ENCODE peak calls at places on chromosomes 2 and 18, in eight cellular contexts. One of them, this sample, is unnamed.

GRCh38 chr2:192127434-192127833 is 67.3 kb downstream of the TMEFF2 start:
- DNase-seq in astrocyte: no peak
- DNase-seq in pancreas: no peak
- DNase-seq in body of pancreas: no peak
- DNase-seq in uterus: no peak
- DNase-seq in IMR-90: no peak
- DNase-seq in mammary epithelial cell: no peak
- DNase-seq in fibroblast of the aortic adventitia: peak
- DNase-seq in this sample: no peak

GRCh38 chr18:63348508-63349136 is 18.4 kb downstream of the KDSR start:
- DNase-seq in astrocyte: no peak
- DNase-seq in pancreas: no peak
- DNase-seq in body of pancreas: no peak
- DNase-seq in uterus: no peak
- DNase-seq in IMR-90: no peak
- DNase-seq in mammary epithelial cell: no peak
- DNase-seq in fibroblast of the aortic adventitia: no peak
- DNase-seq in this sample: no peak

GRCh38 chr2:85930129-85931124 is 41.6 kb upstream of the ST3GAL5 start:
- DNase-seq in astrocyte: no peak
- DNase-seq in pancreas: no peak
- DNase-seq in body of pancreas: no peak
- DNase-seq in uterus: no peak
- DNase-seq in IMR-90: no peak
- DNase-seq in mammary epithelial cell: peak
- DNase-seq in fibroblast of the aortic adventitia: peak
- DNase-seq in this sample: no peak

GRCh38 chr18:2887470-2887869 is 40.7 kb downstream of the EMILIN2 start:
- DNase-seq in astrocyte: no peak
- DNase-seq in pancreas: no peak
- DNase-seq in body of pancreas: no peak
- DNase-seq in uterus: no peak
- DNase-seq in IMR-90: no peak
- DNase-seq in mammary epithelial cell: no peak
- DNase-seq in fibroblast of the aortic adventitia: no peak
- DNase-seq in this sample: no peak

GRCh38 chr2:206971805-206972204 is 32.5 kb downstream of the CPO start:
- DNase-seq in astrocyte: no peak
- DNase-seq in pancreas: no peak
- DNase-seq in body of pancreas: peak
- DNase-seq in uterus: peak
- DNase-seq in IMR-90: peak
- DNase-seq in mammary epithelial cell: no peak
- DNase-seq in fibroblast of the aortic adventitia: peak
- DNase-seq in this sample: peak

GRCh38 chr18:24068945-24069693 is 54.6 kb downstream of the TTC39C start:
- DNase-seq in astrocyte: no peak
- DNase-seq in pancreas: no peak
- DNase-seq in body of pancreas: no peak
- DNase-seq in uterus: no peak
- DNase-seq in IMR-90: no peak
- DNase-seq in mammary epithelial cell: no peak
- DNase-seq in fibroblast of the aortic adventitia: no peak
- DNase-seq in this sample: no peak

GRCh38 chr18:44945847-44946490 is 265.3 kb downstream of the SETBP1 start:
- DNase-seq in astrocyte: no peak
- DNase-seq in pancreas: no peak
- DNase-seq in body of pancreas: no peak
- DNase-seq in uterus: no peak
- DNase-seq in IMR-90: no peak
- DNase-seq in mammary epithelial cell: no peak
- DNase-seq in fibroblast of the aortic adventitia: no peak
- DNase-seq in this sample: no peak

GRCh38 chr18:61770279-61770678 is 122.5 kb downstream of the RNF152 start:
- DNase-seq in astrocyte: no peak
- DNase-seq in pancreas: no peak
- DNase-seq in body of pancreas: no peak
- DNase-seq in uterus: no peak
- DNase-seq in IMR-90: no peak
- DNase-seq in mammary epithelial cell: no peak
- DNase-seq in fibroblast of the aortic adventitia: no peak
- DNase-seq in this sample: no peak

GRCh38 chr2:27075219-27075871 is 3.1 kb upstream of the EMILIN1 start:
- DNase-seq in astrocyte: no peak
- DNase-seq in pancreas: peak
- DNase-seq in body of pancreas: no peak
- DNase-seq in uterus: peak
- DNase-seq in IMR-90: peak
- DNase-seq in mammary epithelial cell: no peak
- DNase-seq in fibroblast of the aortic adventitia: no peak
- DNase-seq in this sample: no peak

GRCh38 chr2:30217644-30218361 is 13.5 kb upstream of the LBH start:
- DNase-seq in astrocyte: peak
- DNase-seq in pancreas: peak
- DNase-seq in body of pancreas: peak
- DNase-seq in uterus: no peak
- DNase-seq in IMR-90: no peak
- DNase-seq in mammary epithelial cell: peak
- DNase-seq in fibroblast of the aortic adventitia: no peak
- DNase-seq in this sample: no peak

GRCh38 chr18:354456-354855 is 86.6 kb upstream of the THOC1 start:
- DNase-seq in astrocyte: no peak
- DNase-seq in pancreas: no peak
- DNase-seq in body of pancreas: no peak
- DNase-seq in uterus: no peak
- DNase-seq in IMR-90: no peak
- DNase-seq in mammary epithelial cell: no peak
- DNase-seq in fibroblast of the aortic adventitia: peak
- DNase-seq in this sample: no peak

GRCh38 chr18:75923169-75923568 is 495.7 kb upstream of the SMIM21 start:
- DNase-seq in astrocyte: peak
- DNase-seq in pancreas: peak
- DNase-seq in body of pancreas: peak
- DNase-seq in uterus: peak
- DNase-seq in IMR-90: peak
- DNase-seq in mammary epithelial cell: peak
- DNase-seq in fibroblast of the aortic adventitia: peak
- DNase-seq in this sample: peak

GRCh38 chr18:57813245-57813644 is 10.1 kb upstream of the ATP8B1 start:
- DNase-seq in astrocyte: peak
- DNase-seq in pancreas: no peak
- DNase-seq in body of pancreas: no peak
- DNase-seq in uterus: no peak
- DNase-seq in IMR-90: peak
- DNase-seq in mammary epithelial cell: peak
- DNase-seq in fibroblast of the aortic adventitia: peak
- DNase-seq in this sample: no peak

GRCh38 chr18:32929213-32929612 is 156.4 kb upstream of the KLHL14 start:
- DNase-seq in astrocyte: no peak
- DNase-seq in pancreas: no peak
- DNase-seq in body of pancreas: no peak
- DNase-seq in uterus: no peak
- DNase-seq in IMR-90: no peak
- DNase-seq in mammary epithelial cell: no peak
- DNase-seq in fibroblast of the aortic adventitia: no peak
- DNase-seq in this sample: no peak

GRCh38 chr18:32934201-32934600 is 161.4 kb upstream of the KLHL14 start:
- DNase-seq in astrocyte: no peak
- DNase-seq in pancreas: no peak
- DNase-seq in body of pancreas: no peak
- DNase-seq in uterus: no peak
- DNase-seq in IMR-90: no peak
- DNase-seq in mammary epithelial cell: no peak
- DNase-seq in fibroblast of the aortic adventitia: no peak
- DNase-seq in this sample: no peak

GRCh38 chr18:32930695-32931301 is 158.0 kb upstream of the KLHL14 start:
- DNase-seq in astrocyte: peak
- DNase-seq in pancreas: no peak
- DNase-seq in body of pancreas: no peak
- DNase-seq in uterus: no peak
- DNase-seq in IMR-90: peak
- DNase-seq in mammary epithelial cell: peak
- DNase-seq in fibroblast of the aortic adventitia: peak
- DNase-seq in this sample: no peak
- TF ChIP-seq CTCF in astrocyte: peak
- TF ChIP-seq CTCF in pancreas: peak
- TF ChIP-seq CTCF in body of pancreas: peak
- TF ChIP-seq CTCF in uterus: no peak
- TF ChIP-seq CTCF in IMR-90: peak
- TF ChIP-seq CTCF in mammary epithelial cell: peak
- TF ChIP-seq CTCF in fibroblast of the aortic adventitia: peak
- TF ChIP-seq CTCF in this sample: peak

DNA sequence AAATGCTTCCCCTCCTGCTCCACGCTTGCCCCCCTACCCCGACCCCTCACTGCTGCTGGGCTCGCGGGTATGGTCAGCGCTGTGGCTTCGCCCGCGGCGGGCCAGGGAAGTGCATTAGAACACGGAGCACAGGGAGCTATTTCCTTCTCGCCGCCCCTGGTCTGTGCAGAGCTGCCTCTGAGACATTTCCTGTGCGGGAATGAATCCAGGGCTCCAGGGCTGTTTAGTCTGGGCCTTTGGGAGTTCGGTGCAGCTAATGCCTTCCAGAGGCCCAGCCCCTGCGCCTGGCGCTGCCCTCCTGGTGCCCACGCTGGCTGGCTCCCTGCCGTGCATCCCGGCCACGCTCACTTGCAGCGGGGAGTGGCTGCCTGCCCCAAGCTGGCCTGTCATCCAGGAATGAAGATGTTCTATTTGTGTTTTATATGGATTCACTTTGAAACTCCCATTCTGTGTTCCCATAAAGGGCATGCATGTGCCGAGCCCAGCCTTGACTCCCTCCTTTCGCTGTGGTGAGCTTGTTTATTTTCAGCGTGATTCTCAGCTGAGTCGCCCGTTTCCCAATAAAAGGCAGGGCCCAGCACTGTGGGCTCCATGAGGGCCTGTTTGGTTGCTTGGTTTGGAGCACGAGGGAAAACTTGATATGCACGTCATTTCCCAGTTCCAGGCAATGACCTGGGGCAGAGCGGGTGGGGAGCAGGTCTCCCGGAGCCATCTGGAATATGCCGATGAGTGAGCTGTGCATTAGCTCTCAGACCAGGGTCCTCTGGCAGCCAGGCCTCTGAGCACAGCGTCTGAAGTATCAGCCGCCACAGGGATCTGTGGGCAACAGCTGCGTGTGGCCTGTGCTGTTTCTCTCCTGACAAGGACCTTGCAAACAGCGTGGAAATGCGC is 42.7 kb downstream of the SH3RF3 start:
- DNase-seq in astrocyte: peak
- DNase-seq in pancreas: no peak
- DNase-seq in body of pancreas: peak
- DNase-seq in uterus: peak
- DNase-seq in IMR-90: peak
- DNase-seq in mammary epithelial cell: no peak
- DNase-seq in fibroblast of the aortic adventitia: peak
- DNase-seq in this sample: peak
- H3K4me3 ChIP-seq in astrocyte: peak
- H3K4me3 ChIP-seq in pancreas: no peak
- H3K4me3 ChIP-seq in body of pancreas: no peak
- H3K4me3 ChIP-seq in uterus: no peak
- H3K4me3 ChIP-seq in IMR-90: peak
- H3K4me3 ChIP-seq in mammary epithelial cell: no peak
- H3K4me3 ChIP-seq in fibroblast of the aortic adventitia: peak
- H3K4me3 ChIP-seq in this sample: no peak

GRCh38 chr2:36333350-36334012 is 22.1 kb upstream of the CRIM1 start:
- DNase-seq in astrocyte: no peak
- DNase-seq in pancreas: no peak
- DNase-seq in body of pancreas: no peak
- DNase-seq in uterus: no peak
- DNase-seq in IMR-90: no peak
- DNase-seq in mammary epithelial cell: peak
- DNase-seq in fibroblast of the aortic adventitia: no peak
- DNase-seq in this sample: no peak
- TF ChIP-seq CTCF in astrocyte: no peak
- TF ChIP-seq CTCF in pancreas: no peak
- TF ChIP-seq CTCF in body of pancreas: no peak
- TF ChIP-seq CTCF in uterus: no peak
- TF ChIP-seq CTCF in IMR-90: no peak
- TF ChIP-seq CTCF in mammary epithelial cell: peak
- TF ChIP-seq CTCF in fibroblast of the aortic adventitia: no peak
- TF ChIP-seq CTCF in this sample: no peak

DNA sequence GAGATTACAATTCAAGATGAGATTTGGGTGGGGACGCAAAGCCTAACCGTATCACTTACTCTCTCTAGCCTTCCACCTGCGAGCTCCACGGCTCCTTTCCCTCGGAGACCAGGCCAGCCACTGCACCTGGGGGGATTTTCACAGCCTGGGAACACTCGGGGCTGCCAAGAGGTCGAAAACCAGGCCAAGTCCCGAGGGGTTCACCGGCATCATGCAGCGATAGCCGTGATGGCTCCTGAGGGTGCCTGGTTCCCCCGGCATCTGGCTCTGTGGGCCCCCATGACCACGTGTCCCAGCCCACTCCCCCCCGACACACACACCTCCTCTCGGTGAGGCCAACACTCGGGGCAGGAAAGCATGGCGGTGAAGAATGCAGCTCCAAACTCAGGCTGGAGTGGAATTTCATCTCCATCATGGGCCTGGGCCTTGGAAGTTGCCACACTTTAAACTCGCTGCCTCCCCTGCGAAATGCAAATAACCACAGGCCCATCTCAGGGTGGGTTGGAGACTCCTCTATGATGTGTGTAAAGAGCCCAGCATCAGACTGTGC is 32.6 kb downstream of the ADCY3 start:
- DNase-seq in astrocyte: no peak
- DNase-seq in pancreas: no peak
- DNase-seq in body of pancreas: no peak
- DNase-seq in uterus: no peak
- DNase-seq in IMR-90: no peak
- DNase-seq in mammary epithelial cell: no peak
- DNase-seq in fibroblast of the aortic adventitia: no peak
- DNase-seq in this sample: no peak
- H3K4me3 ChIP-seq in astrocyte: no peak
- H3K4me3 ChIP-seq in pancreas: no peak
- H3K4me3 ChIP-seq in body of pancreas: no peak
- H3K4me3 ChIP-seq in uterus: no peak
- H3K4me3 ChIP-seq in IMR-90: no peak
- H3K4me3 ChIP-seq in mammary epithelial cell: no peak
- H3K4me3 ChIP-seq in fibroblast of the aortic adventitia: no peak
- H3K4me3 ChIP-seq in this sample: no peak

GRCh38 chr2:37084797-37085196 is 479 bp downstream of the GPATCH11 start:
- DNase-seq in astrocyte: no peak
- DNase-seq in pancreas: no peak
- DNase-seq in body of pancreas: no peak
- DNase-seq in uterus: no peak
- DNase-seq in IMR-90: no peak
- DNase-seq in mammary epithelial cell: no peak
- DNase-seq in fibroblast of the aortic adventitia: no peak
- DNase-seq in this sample: no peak
- TF ChIP-seq CTCF in astrocyte: no peak
- TF ChIP-seq CTCF in pancreas: no peak
- TF ChIP-seq CTCF in body of pancreas: no peak
- TF ChIP-seq CTCF in uterus: no peak
- TF ChIP-seq CTCF in IMR-90: no peak
- TF ChIP-seq CTCF in mammary epithelial cell: no peak
- TF ChIP-seq CTCF in fibroblast of the aortic adventitia: no peak
- TF ChIP-seq CTCF in this sample: no peak

GRCh38 chr18:12278153-12278764 is 24.1 kb downstream of the CIDEA start:
- DNase-seq in astrocyte: no peak
- DNase-seq in pancreas: no peak
- DNase-seq in body of pancreas: no peak
- DNase-seq in uterus: peak
- DNase-seq in IMR-90: peak
- DNase-seq in mammary epithelial cell: peak
- DNase-seq in fibroblast of the aortic adventitia: no peak
- DNase-seq in this sample: no peak
- H3K4me3 ChIP-seq in astrocyte: peak
- H3K4me3 ChIP-seq in pancreas: no peak
- H3K4me3 ChIP-seq in body of pancreas: no peak
- H3K4me3 ChIP-seq in uterus: peak
- H3K4me3 ChIP-seq in IMR-90: peak
- H3K4me3 ChIP-seq in mammary epithelial cell: peak
- H3K4me3 ChIP-seq in fibroblast of the aortic adventitia: peak
- H3K4me3 ChIP-seq in this sample: peak